ENCODE peak calls at places on chromosomes 16 and 17, in seven cellular contexts. Z, W, B, V, F, C and T are unnamed samples.

GRCh38 chr16:88455610-88456355 is 2.7 kb downstream of the ZFPM1 start:
- DNase-seq in Z (peak; percentile 55), W (no peak), B (peak; percentile 66), V (peak; percentile 88), F (no peak), C (no peak), T (peak; percentile 69)

GRCh38 chr17:48006936-48007703 is 30.5 kb downstream of the COPZ2 start:
- DNase-seq in Z (no peak), W (no peak), B (no peak), V (no peak), F (no peak), C (no peak), T (no peak)

GRCh38 chr17:78510141-78510935 is 66.9 kb downstream of the DNAH17 start:
- DNase-seq in Z (no peak), W (no peak), B (no peak), V (no peak), F (no peak), C (no peak), T (no peak)

GRCh38 chr17:2138768-2139167 is 83.9 kb downstream of the HIC1 start:
- DNase-seq in Z (no peak), W (no peak), B (peak; percentile 12), V (no peak), F (peak; percentile 24), C (no peak), T (no peak)

GRCh38 chr16:53901396-53901795 is 197.4 kb downstream of the FTO start:
- DNase-seq in Z (no peak), W (no peak), B (no peak), V (no peak), F (no peak), C (no peak), T (no peak)

GRCh38 chr16:29011112-29011511 is 26.3 kb downstream of the LAT start:
- DNase-seq in Z (no peak), W (no peak), B (no peak), V (no peak), F (no peak), C (no peak), T (no peak)

GRCh38 chr16:15900901-15901465 is 12.6 kb upstream of the CEP20 start:
- DNase-seq in Z (no peak), W (no peak), B (no peak), V (no peak), F (no peak), C (no peak), T (no peak)

GRCh38 chr16:67147437-67148140 is 3.2 kb downstream of the B3GNT9 start:
- DNase-seq in Z (no peak), W (no peak), B (no peak), V (no peak), F (no peak), C (no peak), T (no peak)

GRCh38 chr16:56932588-56933265 is 785 bp downstream of the HERPUD1 start:
- DNase-seq in Z (peak; percentile 20), W (peak; percentile 45), B (peak; percentile 85), V (peak; percentile 40), F (peak; percentile 13), C (no peak), T (peak; percentile 4)

GRCh38 chr17:19296786-19297778 is 59.9 kb downstream of the EPN2 start:
- DNase-seq in Z (no peak), W (no peak), B (no peak), V (no peak), F (no peak), C (no peak), T (no peak)

GRCh38 chr17:80936218-80936617 is 55.4 kb upstream of the CHMP6 start:
- DNase-seq in Z (no peak), W (no peak), B (no peak), V (no peak), F (no peak), C (no peak), T (no peak)

GRCh38 chr16:56450901-56451752 is at the start of the genes NUDT21 and OGFOD1:
- DNase-seq in Z (peak; percentile 87), W (peak; percentile 93), B (peak; percentile 95), V (peak; percentile 100), F (peak; percentile 97), C (peak; percentile 88), T (peak; percentile 91)